ENCODE peak calls at places on chromosomes 12 and 14, in seven cellular contexts. I is brain microvascular endothelial cell, B is GM12865, L is Panc1, G is stomach, N is astrocyte of the spinal cord, O is right atrium auricular region. F is an unnamed sample.

GRCh38 chr12:91326043-91327027 is 143.7 kb upstream of the DCN start:
- DNase-seq in L (peak), G (peak), B (peak), I (peak), O (peak), N (peak), F (no peak)

GRCh38 chr14:99133563-99134332 is 138.2 kb downstream of the BCL11B start:
- DNase-seq in G (peak), L (no peak), O (peak), N (no peak), I (no peak), B (no peak), F (no peak)

GRCh38 chr12:70367268-70368141 is 1.4 kb downstream of the KCNMB4 start:
- DNase-seq in B (no peak), N (peak), I (no peak), G (no peak), O (no peak), L (no peak), F (no peak)

GRCh38 chr14:60878536-60878935 is 102.3 kb downstream of the TRMT5 start:
- DNase-seq in B (no peak), G (no peak), L (no peak), N (peak), O (no peak), I (no peak), F (no peak)

GRCh38 chr14:64279719-64280668 is 14.2 kb downstream of the ESR2 start:
- DNase-seq in B (no peak), N (no peak), I (peak), O (no peak), G (peak), L (no peak), F (no peak)

GRCh38 chr12:117125769-117126168 is 26.6 kb upstream of the TESC start:
- DNase-seq in L (no peak), G (no peak), I (no peak), B (no peak), N (no peak), O (no peak), F (no peak)

GRCh38 chr14:102155150-102155549 is 15.5 kb downstream of the WDR20 start:
- DNase-seq in G (no peak), B (no peak), I (peak), O (no peak), L (no peak), N (peak), F (no peak)

GRCh38 chr14:93736378-93737014 is 51.8 kb downstream of the PRIMA1 start:
- DNase-seq in O (no peak), I (no peak), B (peak), G (peak), N (no peak), L (no peak), F (no peak)

GRCh38 chr12:62530596-62530995 is 64.0 kb downstream of the MON2 start:
- DNase-seq in O (no peak), L (no peak), I (peak), N (peak), B (no peak), G (no peak), F (peak)

GRCh38 chr12:62191747-62192485 is 68.3 kb upstream of the USP15 start:
- DNase-seq in N (no peak), O (no peak), I (peak), G (no peak), B (no peak), L (no peak), F (no peak)

GRCh38 chr14:30034049-30034635 is 106.5 kb upstream of the PRKD1 start:
- DNase-seq in O (no peak), B (no peak), G (no peak), N (peak), L (no peak), I (no peak), F (no peak)

GRCh38 chr14:104992501-104992900 is 6.9 kb downstream of the CLBA1 start:
- DNase-seq in N (no peak), G (no peak), B (no peak), L (no peak), I (no peak), O (no peak), F (no peak)

GRCh38 chr12:31491819-31492598 is 98.9 kb downstream of the DENND5B start:
- DNase-seq in B (no peak), N (peak), I (peak), L (peak), O (no peak), G (no peak), F (peak)

GRCh38 chr12:31485570-31485969 is 105.4 kb downstream of the DENND5B start:
- DNase-seq in B (no peak), O (no peak), N (no peak), I (no peak), L (no peak), G (no peak), F (no peak)

GRCh38 chr12:31492599-31493196 is 98.2 kb downstream of the DENND5B start:
- DNase-seq in I (no peak), B (no peak), N (no peak), L (no peak), G (no peak), O (no peak), F (no peak)

GRCh38 chr12:31491395-31491794 is 99.5 kb downstream of the DENND5B start:
- DNase-seq in B (no peak), G (no peak), L (no peak), N (no peak), I (no peak), O (no peak), F (no peak)

GRCh38 chr12:31488737-31489338 is 102.1 kb downstream of the DENND5B start:
- DNase-seq in G (no peak), B (no peak), N (no peak), I (no peak), L (no peak), O (no peak), F (no peak)
- H3K4me3 ChIP-seq in G (no peak), B (no peak), N (no peak), I (no peak), L (no peak), O (no peak), F (no peak)

DNA sequence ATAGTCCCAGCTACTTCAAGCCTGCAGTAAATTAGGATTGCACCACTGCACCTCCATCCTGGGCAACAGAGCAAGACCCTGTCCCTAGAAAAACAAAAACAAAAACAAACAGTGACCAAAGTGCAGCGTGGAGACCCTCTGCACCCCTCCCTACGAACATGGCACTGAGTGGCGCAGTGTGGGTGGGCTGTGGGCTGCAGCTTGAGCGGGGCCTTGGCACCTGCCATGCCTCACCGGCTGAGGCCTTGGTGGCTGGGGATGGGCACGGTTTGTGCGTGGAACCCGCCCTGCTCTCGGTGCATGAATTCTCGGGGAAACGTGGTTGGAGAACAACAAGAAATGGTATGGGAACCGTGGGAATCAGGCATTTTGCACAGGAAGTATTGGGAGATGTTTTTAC is 60.8 kb downstream of the TNFAIP2 start:
- DNase-seq in O (no peak), B (no peak), L (no peak), N (no peak), I (no peak), G (no peak), F (no peak)
- H3K4me3 ChIP-seq in O (no peak), B (no peak), L (no peak), N (no peak), I (no peak), G (no peak), F (no peak)

GRCh38 chr12:123238330-123238682 is 5.1 kb downstream of the MTRFR start:
- DNase-seq in L (no peak), O (no peak), G (no peak), I (no peak), N (no peak), B (no peak), F (no peak)

GRCh38 chr12:123243851-123244250 is 10.6 kb downstream of the MTRFR start:
- DNase-seq in O (no peak), N (no peak), B (no peak), G (no peak), L (no peak), I (no peak), F (no peak)

GRCh38 chr12:123245678-123246077 is 12.4 kb downstream of the MTRFR start:
- DNase-seq in B (no peak), N (no peak), G (no peak), I (no peak), O (no peak), L (no peak), F (no peak)

GRCh38 chr12:123238961-123239360 is 5.7 kb downstream of the MTRFR start:
- DNase-seq in L (no peak), B (no peak), N (no peak), I (no peak), O (no peak), G (no peak), F (no peak)

GRCh38 chr12:123242083-123242904 is 9.1 kb downstream of the MTRFR start:
- DNase-seq in G (no peak), O (no peak), I (no peak), L (no peak), B (no peak), N (no peak), F (no peak)
- H3K4me3 ChIP-seq in G (no peak), O (no peak), I (no peak), L (no peak), B (no peak), N (no peak), F (no peak)

GRCh38 chr12:124686885-124687694 is 119.7 kb upstream of the NCOR2 start:
- DNase-seq in O (no peak), N (peak), G (no peak), I (no peak), L (no peak), B (no peak), F (no peak)

GRCh38 chr12:124686001-124686884 is 118.8 kb upstream of the NCOR2 start:
- DNase-seq in N (peak), B (no peak), G (no peak), L (no peak), O (no peak), I (peak), F (no peak)

GRCh38 chr12:124689585-124689984 is 122.2 kb upstream of the NCOR2 start:
- DNase-seq in G (no peak), I (no peak), O (no peak), L (no peak), N (no peak), B (no peak), F (no peak)

GRCh38 chr12:124688356-124688992 is 121.1 kb upstream of the NCOR2 start:
- DNase-seq in L (no peak), N (no peak), B (no peak), G (no peak), O (no peak), I (no peak), F (no peak)

GRCh38 chr12:124687695-124688301 is 120.4 kb upstream of the NCOR2 start:
- DNase-seq in B (no peak), O (no peak), I (no peak), N (peak), L (no peak), G (no peak), F (no peak)
- H3K4me3 ChIP-seq in B (no peak), O (no peak), I (no peak), N (no peak), L (no peak), G (no peak), F (no peak)

DNA sequence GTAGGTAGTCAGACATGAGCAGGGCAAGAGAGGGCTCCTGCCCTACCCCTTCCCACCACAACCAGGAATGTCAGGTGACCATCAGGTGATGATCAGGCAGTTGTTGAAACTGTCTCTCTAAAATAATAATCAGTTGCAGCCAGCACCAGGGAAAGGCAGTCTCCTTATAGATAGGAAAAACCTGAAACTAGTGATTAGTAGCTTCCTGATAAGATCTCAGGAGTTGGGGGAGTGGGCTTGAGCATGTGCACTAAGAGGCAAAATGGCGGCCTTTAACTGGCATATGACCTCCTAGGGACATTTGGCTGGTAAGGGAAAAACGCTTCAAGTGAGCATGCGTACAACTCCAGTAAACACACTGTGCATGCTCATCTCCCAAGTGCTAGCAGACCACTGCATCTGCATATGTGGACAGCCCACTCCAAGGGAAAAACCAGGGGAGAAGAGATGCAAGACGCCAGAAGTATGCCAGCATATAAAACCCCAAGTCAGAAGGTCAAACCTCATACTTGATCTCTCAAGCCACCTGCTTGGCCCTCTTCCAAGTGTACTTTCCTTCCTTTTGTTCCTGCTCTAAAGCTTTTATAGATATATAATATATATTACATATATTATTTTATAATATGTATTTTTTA is 37.1 kb downstream of the TGFB3 start:
- DNase-seq in G (no peak), L (no peak), O (no peak), I (no peak), B (no peak), N (no peak), F (no peak)
- H3K4me3 ChIP-seq in G (no peak), L (no peak), O (no peak), I (no peak), B (no peak), N (no peak), F (no peak)

GRCh38 chr12:54019111-54019811 is 9.0 kb upstream of the HOXC6 start:
- DNase-seq in B (no peak), I (no peak), L (no peak), N (no peak), O (no peak), G (no peak), F (no peak)

GRCh38 chr12:54017027-54017788 is 8.4 kb downstream of the HOXC8 start:
- DNase-seq in O (no peak), N (no peak), B (no peak), L (no peak), G (no peak), I (no peak), F (no peak)

GRCh38 chr12:54019924-54020586 is 8.2 kb upstream of the HOXC6 start:
- DNase-seq in O (no peak), I (no peak), N (no peak), B (no peak), G (no peak), L (no peak), F (no peak)

GRCh38 chr12:54017845-54018607 is 9.2 kb downstream of the HOXC8 start:
- DNase-seq in O (no peak), G (peak), B (peak), N (peak), L (peak), I (no peak), F (peak)

DNA sequence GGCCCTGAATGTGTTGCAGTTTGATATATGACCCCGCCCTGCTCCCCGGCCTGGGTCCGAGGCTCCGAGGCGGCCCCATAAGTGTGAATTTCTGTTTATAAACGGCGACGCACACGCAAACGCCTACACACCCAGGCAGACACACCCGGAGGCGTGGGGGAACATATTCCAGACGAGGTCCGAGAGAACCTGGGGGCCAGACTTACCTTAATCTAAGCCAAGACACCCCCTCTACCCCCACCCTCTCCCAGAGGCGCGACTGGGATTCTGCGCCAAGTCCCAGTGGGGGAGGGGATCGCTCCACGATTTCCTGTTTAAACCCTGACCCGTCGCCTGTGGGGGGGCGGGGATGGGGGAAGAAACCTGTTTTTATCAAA is 9.6 kb upstream of the HOXC6 start:
- DNase-seq in O (no peak), I (no peak), L (no peak), N (no peak), G (no peak), B (no peak), F (no peak)
- H3K4me3 ChIP-seq in O (no peak), I (no peak), L (peak), N (peak), G (peak), B (peak), F (peak)

DNA sequence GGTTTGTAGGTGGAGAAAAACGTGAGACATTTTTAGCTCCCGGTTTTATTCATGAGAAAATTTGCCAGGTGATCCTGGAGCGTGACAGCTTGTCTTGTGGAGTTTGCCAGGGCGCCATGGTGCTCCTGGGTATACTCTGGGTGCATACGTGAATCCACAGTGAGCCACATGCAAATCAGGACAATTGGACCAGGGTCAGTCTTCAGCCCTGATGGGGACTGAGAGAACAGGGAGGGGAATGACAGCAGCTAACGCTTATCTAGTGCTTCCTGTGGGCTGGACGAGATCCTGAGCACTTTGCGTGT is 118.2 kb upstream of the NCOR2 start:
- DNase-seq in N (no peak), L (no peak), O (no peak), B (no peak), I (no peak), G (no peak), F (no peak)
- H3K4me3 ChIP-seq in N (peak), L (peak), O (no peak), B (no peak), I (no peak), G (no peak), F (no peak)